ENCODE peak calls at places on chromosome 16, in seven cellular contexts. E is SJSA1; K is uterus; U is GM12878; D is CD4-positive, alpha-beta memory T cell; R is PC-9; L is fibroblast of lung. Y is an unnamed sample.
A peak's percentile ranks its signal among the peaks of the same experiment; 100 is the strongest.

GRCh38 chr16:56513972-56514371 is 5.9 kb downstream of the BBS2 start:
- DNase-seq in E (peak; percentile 37), K (peak; percentile 49), U (peak; percentile 4), D (peak; percentile 53), R (peak; percentile 31), L (peak; percentile 61), Y (no peak)

GRCh38 chr16:79536958-79537357 is 63.6 kb downstream of the MAF start:
- DNase-seq in E (no peak), K (no peak), U (no peak), D (no peak), R (no peak), L (no peak), Y (no peak)

GRCh38 chr16:66905633-66906539 is 12.8 kb downstream of the CDH16 start:
- DNase-seq in E (no peak), K (no peak), U (no peak), D (peak; percentile 44), R (peak; percentile 50), L (no peak), Y (no peak)

GRCh38 chr16:4976611-4977145 is 18.5 kb downstream of the SEC14L5 start:
- DNase-seq in E (no peak), K (no peak), U (no peak), D (no peak), R (no peak), L (no peak), Y (no peak)

GRCh38 chr16:58034786-58035185 is 9.2 kb downstream of the MMP15 start:
- DNase-seq in E (no peak), K (no peak), U (no peak), D (no peak), R (no peak), L (no peak), Y (no peak)

GRCh38 chr16:86303787-86304685 is 206.3 kb upstream of the FOXF1 start:
- DNase-seq in E (no peak), K (peak; percentile 68), U (no peak), D (no peak), R (no peak), L (no peak), Y (no peak)

GRCh38 chr16:56478228-56479049 is 27.1 kb downstream of the OGFOD1 start:
- DNase-seq in E (no peak), K (no peak), U (no peak), D (no peak), R (no peak), L (no peak), Y (no peak)

GRCh38 chr16:31527617-31528287 is at the start of gene AHSP:
- DNase-seq in E (no peak), K (no peak), U (no peak), D (no peak), R (no peak), L (no peak), Y (no peak)

GRCh38 chr16:55257971-55258613 is 65.9 kb upstream of the IRX6 start:
- DNase-seq in E (peak; percentile 16), K (no peak), U (no peak), D (peak; percentile 15), R (peak; percentile 11), L (peak; percentile 27), Y (peak; percentile 48)

GRCh38 chr16:87295259-87295658 is 21.9 kb downstream of the C16orf95 start:
- DNase-seq in E (no peak), K (no peak), U (no peak), D (peak; percentile 15), R (no peak), L (no peak), Y (no peak)

GRCh38 chr16:44655-45054 is 8.8 kb downstream of the POLR3K start:
- DNase-seq in E (no peak), K (no peak), U (no peak), D (no peak), R (no peak), L (no peak), Y (no peak)

GRCh38 chr16:529012-529575 is 1.6 kb downstream of the CAPN15 start:
- DNase-seq in E (no peak), K (no peak), U (no peak), D (peak; percentile 29), R (no peak), L (no peak), Y (no peak)

GRCh38 chr16:30382398-30383015 is at the start of gene SEPTIN1:
- DNase-seq in E (no peak), K (no peak), U (peak; percentile 40), D (peak; percentile 80), R (no peak), L (no peak), Y (no peak)

GRCh38 chr16:15427648-15428239 is 6.6 kb upstream of the BMERB1 start:
- DNase-seq in E (peak; percentile 67), K (peak; percentile 80), U (no peak), D (peak; percentile 27), R (no peak), L (peak; percentile 81), Y (no peak)

GRCh38 chr16:88486398-88487123 is 33.5 kb downstream of the ZFPM1 start:
- DNase-seq in E (no peak), K (no peak), U (no peak), D (no peak), R (no peak), L (no peak), Y (no peak)
- H3K4me1 ChIP-seq in E (no peaks in the 10 kb centered on the region), K (no peaks in the 10 kb centered on the region), U (no peaks in the 10 kb centered on the region), D (no peaks in the 10 kb centered on the region), R (no peaks in the 10 kb centered on the region), L (no peaks in the 10 kb centered on the region), Y (peaks cover 3% of the 10 kb centered on the region)

GRCh38 chr16:19235886-19236285 is 49.6 kb upstream of the CLEC19A start:
- DNase-seq in E (no peak), K (no peak), U (no peak), D (no peak), R (no peak), L (no peak), Y (no peak)
- H3K9me3 ChIP-seq in E (no peaks in the 10 kb centered on the region), K (peaks cover 4% of the 10 kb centered on the region), U (peaks cover 4% of the 10 kb centered on the region), D (no peaks in the 10 kb centered on the region), R (peaks cover 10% of the 10 kb centered on the region), L (no peaks in the 10 kb centered on the region), Y (no peaks in the 10 kb centered on the region)

DNA sequence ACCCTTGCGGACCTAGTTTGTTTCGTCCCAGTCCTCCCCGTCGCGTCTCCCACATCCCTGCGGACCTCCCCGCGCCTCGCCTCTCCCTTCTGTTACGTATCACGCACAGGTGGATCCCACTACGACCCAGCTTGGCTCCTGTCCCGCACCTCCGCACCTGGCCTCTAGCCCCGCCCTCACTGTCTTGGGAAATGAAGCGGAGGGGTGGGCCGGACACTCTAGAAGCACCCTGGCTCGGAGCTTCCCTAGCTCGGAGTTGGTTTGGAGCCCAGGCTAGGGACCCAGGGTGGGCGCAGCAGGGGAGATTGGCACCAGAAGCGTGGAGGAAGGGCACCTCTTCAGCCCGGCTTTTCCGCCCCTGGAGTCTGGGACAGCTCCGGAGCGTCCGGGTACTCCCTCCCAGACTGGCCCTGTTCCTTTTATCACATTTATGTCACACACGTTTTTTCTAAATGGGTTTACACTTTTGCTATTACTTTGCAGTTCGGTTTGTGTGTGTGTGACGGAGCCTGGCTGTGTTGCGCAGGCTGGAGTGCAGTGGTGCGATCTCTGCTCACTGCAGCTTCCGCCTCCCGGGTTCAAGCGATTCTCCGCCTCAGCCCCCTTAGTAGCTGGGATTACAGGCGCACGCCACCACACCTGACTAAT is 1.4 kb upstream of the CEMP1 start:
- DNase-seq in E (peak; percentile 39), K (peak; percentile 84), U (peak; percentile 39), D (peak; percentile 80), R (peak; percentile 85), L (peak; percentile 39), Y (no peak)
- H3K27ac ChIP-seq in E (no peak overlapping the region), K (peak overlapping the region; percentile 92), U (peak overlapping the region; percentile 89), D (peak overlapping the region; percentile 91), R (peak overlapping the region; percentile 33), L (peak overlapping the region; percentile 88), Y (no peak overlapping the region)

DNA sequence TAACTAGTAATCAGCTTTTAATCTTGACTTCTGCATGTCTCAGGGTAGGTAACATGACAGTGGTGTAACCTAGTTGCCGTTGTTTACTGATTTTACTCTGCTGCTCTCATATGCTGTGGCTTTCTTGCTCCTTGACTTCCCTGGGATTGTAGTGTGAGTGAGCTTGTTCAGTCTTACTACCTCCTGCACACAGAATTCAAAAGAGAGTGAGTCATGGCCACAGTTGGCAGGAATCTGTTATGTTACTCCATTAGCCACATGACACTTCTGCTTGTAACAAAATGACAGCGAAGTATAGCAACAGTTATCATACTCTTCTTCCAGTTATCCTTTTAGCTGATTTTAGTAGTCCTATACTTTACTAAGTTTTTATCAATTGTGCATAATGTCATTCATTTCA is 18.8 kb downstream of the TNRC6A start:
- DNase-seq in E (peak; percentile 80), K (peak; percentile 68), U (no peak), D (no peak), R (peak; percentile 40), L (peak; percentile 96), Y (no peak)
- H3K4me1 ChIP-seq in E (peaks cover 19% of the 10 kb centered on the region), K (peaks cover 23% of the 10 kb centered on the region), U (peaks cover 2% of the 10 kb centered on the region), D (peaks cover 90% of the 10 kb centered on the region), R (peaks cover 15% of the 10 kb centered on the region), L (peaks cover 21% of the 10 kb centered on the region), Y (peaks cover 7% of the 10 kb centered on the region)